ENCODE peak calls at places on chromosome 4, in nine cellular contexts. L, K, P, Z, A, H, M, F and J are unnamed samples.

GRCh38 chr4:98626350-98626749 is 32.1 kb downstream of the TSPAN5 start:
- DNase-seq in Z (peak; percentile 97), M (no peak), K (no peak), F (peak; percentile 92), A (no peak), P (peak; percentile 84), L (no peak), H (no peak), J (no peak)

GRCh38 chr4:145308598-145308997 is 128.2 kb upstream of the OTUD4 start:
- DNase-seq in Z (no peak), K (no peak), A (no peak), L (no peak), M (no peak), H (no peak), P (no peak), F (no peak), J (no peak)

GRCh38 chr4:149211961-149212360 is 603.7 kb downstream of the IQCM start:
- DNase-seq in M (no peak), A (no peak), H (no peak), K (no peak), Z (peak; percentile 58), F (no peak), L (no peak), P (no peak), J (no peak)

GRCh38 chr4:78661923-78662521 is 110.5 kb downstream of the ANXA3 start:
- DNase-seq in Z (no peak), H (peak; percentile 40), M (no peak), L (no peak), A (peak; percentile 13), K (no peak), F (no peak), P (no peak), J (no peak)

GRCh38 chr4:83535945-83536648 is at the start of gene GPAT3:
- DNase-seq in L (no peak), H (peak; percentile 55), F (peak; percentile 75), P (peak; percentile 87), M (peak; percentile 51), K (peak; percentile 94), A (peak; percentile 60), Z (no peak), J (peak; percentile 86)

GRCh38 chr4:112847781-112848180 is 201.7 kb upstream of the ANK2 start:
- DNase-seq in Z (no peak), F (no peak), M (no peak), K (no peak), H (no peak), P (no peak), A (no peak), L (no peak), J (no peak)

GRCh38 chr4:145819246-145820181 is 119.1 kb downstream of the ZNF827 start:
- DNase-seq in A (no peak), H (peak; percentile 91), L (no peak), F (no peak), K (no peak), Z (no peak), P (no peak), M (no peak), J (peak; percentile 50)

GRCh38 chr4:19532120-19532848 is 719.4 kb upstream of the SLIT2 start:
- DNase-seq in K (no peak), M (no peak), F (no peak), Z (peak; percentile 80), L (no peak), P (no peak), A (peak; percentile 47), H (no peak), J (no peak)

GRCh38 chr4:186689476-186689875 is 34.2 kb downstream of the FAT1 start:
- DNase-seq in Z (no peak), H (no peak), F (no peak), M (no peak), L (no peak), A (no peak), P (no peak), K (no peak), J (no peak)

GRCh38 chr4:23135792-23136645 is 443.3 kb downstream of the GBA3 start:
- DNase-seq in Z (peak; percentile 63), P (no peak), H (peak; percentile 49), K (no peak), L (no peak), A (peak; percentile 73), F (peak; percentile 12), M (no peak), J (no peak)

GRCh38 chr4:175947117-175947722 is 118.4 kb upstream of the WDR17 start:
- DNase-seq in A (peak; percentile 6), H (peak; percentile 48), Z (peak; percentile 17), M (no peak), K (no peak), F (peak; percentile 27), L (no peak), P (no peak), J (no peak)

GRCh38 chr4:122117743-122118142 is 34.4 kb upstream of the BLTP1 start:
- DNase-seq in P (no peak), Z (peak; percentile 2), A (no peak), L (no peak), H (no peak), K (no peak), F (no peak), M (no peak), J (no peak)

DNA sequence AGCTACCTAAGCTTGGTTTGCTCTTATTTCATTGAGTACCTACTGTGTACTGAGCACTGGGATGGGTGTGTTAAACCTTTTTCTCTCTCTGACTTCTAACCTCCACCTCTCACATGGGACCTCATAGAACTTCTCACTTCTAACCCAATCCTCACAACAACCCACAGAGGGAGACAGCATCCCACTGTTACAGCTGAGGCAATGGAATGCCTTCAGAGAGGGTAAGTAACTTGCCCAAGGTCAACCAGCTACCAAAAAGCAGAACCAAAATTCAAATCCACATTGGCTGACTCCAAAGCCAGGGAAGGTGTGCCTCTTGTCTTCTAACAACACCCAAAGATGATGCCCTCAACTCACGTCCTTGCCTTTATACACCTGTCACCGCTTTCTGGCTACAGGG is 5.4 kb downstream of the SEL1L3 start:
- DNase-seq in F (no peak), K (no peak), A (no peak), M (no peak), L (no peak), Z (no peak), H (no peak), P (no peak), J (no peak)
- TF ChIP-seq CTCF in F (peak; percentile 31), K (no peak), A (peak; percentile 20), M (no peak), L (no peak), Z (peak; percentile 14), H (no peak), P (peak; percentile 57), J (no peak)

GRCh38 chr4:7506572-7506971 is 71.8 kb upstream of the PSAPL1 start:
- DNase-seq in M (no peak), P (no peak), L (no peak), H (no peak), F (no peak), K (no peak), A (no peak), Z (no peak), J (no peak)
- H3K4me1 ChIP-seq in M (peaks cover 2% of the 10 kb centered on the region), P (no peaks in the 10 kb centered on the region), L (no peaks in the 10 kb centered on the region), H (no peaks in the 10 kb centered on the region), F (no peaks in the 10 kb centered on the region), K (no peaks in the 10 kb centered on the region), A (peaks cover 19% of the 10 kb centered on the region), Z (no peaks in the 10 kb centered on the region), J (no peaks in the 10 kb centered on the region)

DNA sequence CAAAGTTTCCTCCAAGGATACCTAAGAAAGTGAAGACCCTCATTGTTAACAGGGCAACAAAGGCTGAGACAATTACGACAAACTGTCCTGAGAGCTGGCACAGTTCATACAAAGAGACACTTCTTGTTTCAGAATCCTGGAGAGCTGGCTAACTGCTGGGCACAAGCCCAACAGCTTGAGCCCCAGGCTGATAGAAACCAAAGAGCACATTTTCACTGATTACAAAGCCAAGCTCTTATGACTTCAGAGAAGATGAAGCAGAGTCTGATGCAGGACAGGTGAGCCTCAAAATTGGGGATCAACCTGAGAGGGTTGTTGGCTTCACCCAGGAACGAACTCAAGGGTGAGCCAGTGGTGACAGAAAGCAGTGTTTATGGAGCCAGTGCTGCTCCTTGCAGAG is 183.9 kb downstream of the EVC2 start:
- DNase-seq in A (no peak), Z (peak; percentile 15), K (no peak), F (no peak), P (no peak), H (no peak), M (no peak), L (no peak), J (no peak)
- H3K27ac ChIP-seq in A (no peak overlapping the region), Z (no peak overlapping the region), K (no peak overlapping the region), F (no peak overlapping the region), P (no peak overlapping the region), H (no peak overlapping the region), M (no peak overlapping the region), L (no peak overlapping the region), J (no peak overlapping the region)

GRCh38 chr4:111632752-111633151 is 512.5 kb upstream of the FAM241A start:
- DNase-seq in A (no peak), M (no peak), F (no peak), P (no peak), Z (peak; percentile 47), L (no peak), H (no peak), K (no peak), J (no peak)

GRCh38 chr4:111628437-111628836 is 516.8 kb upstream of the FAM241A start:
- DNase-seq in K (no peak), Z (peak; percentile 33), H (no peak), F (no peak), P (peak; percentile 48), M (no peak), L (no peak), A (no peak), J (no peak)

GRCh38 chr4:111631157-111631999 is 513.9 kb upstream of the FAM241A start:
- DNase-seq in M (no peak), K (no peak), A (peak; percentile 32), P (no peak), L (no peak), Z (peak; percentile 21), H (peak; percentile 27), F (peak; percentile 12), J (no peak)

GRCh38 chr4:111633663-111634266 is 511.5 kb upstream of the FAM241A start:
- DNase-seq in Z (no peak), F (no peak), A (no peak), L (no peak), M (no peak), H (no peak), K (no peak), P (no peak), J (no peak)

DNA sequence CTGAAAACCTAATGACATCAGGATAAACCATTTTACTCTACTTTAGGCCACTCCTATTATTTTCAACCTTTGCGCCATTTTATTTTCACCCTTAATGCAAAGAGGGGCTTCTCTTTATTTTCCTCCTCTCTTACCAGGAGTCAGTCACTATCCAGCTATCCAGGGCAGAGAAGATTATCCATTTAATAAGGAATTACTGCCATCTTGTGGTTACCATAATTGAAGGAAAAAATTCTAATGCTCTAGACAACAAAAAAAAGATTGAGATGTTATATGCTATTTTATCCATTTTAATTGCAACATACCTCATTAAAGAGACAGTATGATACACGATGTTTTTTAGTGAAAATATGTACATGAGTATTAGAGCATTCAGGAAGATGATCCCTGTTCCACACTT is 514.5 kb upstream of the FAM241A start:
- DNase-seq in Z (peak; percentile 30), L (no peak), H (no peak), M (no peak), P (no peak), K (no peak), A (peak; percentile 43), F (peak; percentile 23), J (no peak)
- TF ChIP-seq CTCF in Z (peak; percentile 28), L (no peak), H (peak; percentile 40), M (no peak), P (peak; percentile 70), K (peak; percentile 8), A (peak; percentile 61), F (peak; percentile 59), J (no peak)

GRCh38 chr4:16682996-16683395 is 215.4 kb downstream of the LDB2 start:
- DNase-seq in L (no peak), K (no peak), H (no peak), A (no peak), F (no peak), M (no peak), Z (no peak), P (no peak), J (no peak)
- H3K4me1 ChIP-seq in L (peaks cover 10% of the 10 kb centered on the region), K (no peaks in the 10 kb centered on the region), H (no peaks in the 10 kb centered on the region), A (peaks cover 31% of the 10 kb centered on the region), F (no peaks in the 10 kb centered on the region), M (peaks cover 14% of the 10 kb centered on the region), Z (peaks cover 14% of the 10 kb centered on the region), P (no peaks in the 10 kb centered on the region), J (no peaks in the 10 kb centered on the region)